ENCODE peak calls at places on chromosomes 13 and 19, in five cellular contexts. L, W, Q, S and U are unnamed samples.

GRCh38 chr13:102197193-102197592 is 204.7 kb downstream of the FGF14 start:
- DNase-seq in L (peak), W (no peak), Q (peak), S (no peak), U (no peak)

GRCh38 chr13:42378383-42378780 is 106.4 kb downstream of the AKAP11 start:
- DNase-seq in L (no peak), W (no peak), Q (no peak), S (no peak), U (no peak)

GRCh38 chr19:1847684-1848398 is 442 bp downstream of the REXO1 start:
- DNase-seq in L (peak), W (no peak), Q (peak), S (no peak), U (no peak)

GRCh38 chr19:3494559-3494958 is 5.9 kb downstream of the DOHH start:
- DNase-seq in L (no peak), W (no peak), Q (no peak), S (no peak), U (no peak)

GRCh38 chr13:110711778-110712070 is 1.8 kb upstream of the ING1 start:
- DNase-seq in L (peak), W (no peak), Q (no peak), S (no peak), U (no peak)

GRCh38 chr13:39159393-39159792 is 121.1 kb downstream of the NHLRC3 start:
- DNase-seq in L (no peak), W (no peak), Q (no peak), S (no peak), U (no peak)

GRCh38 chr13:31274345-31274870 is 74.6 kb downstream of the B3GLCT start:
- DNase-seq in L (no peak), W (no peak), Q (peak), S (no peak), U (no peak)

GRCh38 chr13:66159526-66159925 is 1070.6 kb downstream of the PCDH9 start:
- DNase-seq in L (no peak), W (no peak), Q (no peak), S (no peak), U (no peak)

GRCh38 chr13:111403266-111403665 is 82.8 kb downstream of the TEX29 start:
- DNase-seq in L (no peak), W (no peak), Q (no peak), S (no peak), U (peak)

GRCh38 chr13:26323764-26324163 is 69.8 kb downstream of the CDK8 start:
- DNase-seq in L (no peak), W (no peak), Q (no peak), S (no peak), U (no peak)

GRCh38 chr13:32262165-32262564 is 53.0 kb downstream of the ZAR1L start:
- DNase-seq in L (no peak), W (no peak), Q (peak), S (no peak), U (no peak)

GRCh38 chr19:18782559-18783225 is 8.4 kb downstream of the COMP start:
- DNase-seq in L (no peak), W (no peak), Q (no peak), S (no peak), U (no peak)

GRCh38 chr13:112376050-112376681 is at the start of gene SPACA7:
- DNase-seq in L (no peak), W (no peak), Q (no peak), S (no peak), U (no peak)

GRCh38 chr13:100597253-100597652 is 8.7 kb upstream of the GGACT start:
- DNase-seq in L (no peak), W (no peak), Q (peak), S (no peak), U (no peak)

GRCh38 chr13:41991936-41992335 is 31.0 kb upstream of the VWA8 start:
- DNase-seq in L (no peak), W (no peak), Q (no peak), S (no peak), U (no peak)

GRCh38 chr13:33869005-33869404 is 51.1 kb downstream of the RFC3 start:
- DNase-seq in L (no peak), W (no peak), Q (no peak), S (no peak), U (no peak)

GRCh38 chr19:42531313-42531712 is 3.0 kb upstream of the CEACAM1 start:
- DNase-seq in L (no peak), W (no peak), Q (no peak), S (peak), U (peak)

GRCh38 chr19:4557186-4557970 is 2.1 kb downstream of the SEMA6B start:
- DNase-seq in L (no peak), W (peak), Q (no peak), S (no peak), U (no peak)
- TF ChIP-seq CTCF in L (peak), W (no peak), Q (no peak), S (no peak), U (no peak)

DNA sequence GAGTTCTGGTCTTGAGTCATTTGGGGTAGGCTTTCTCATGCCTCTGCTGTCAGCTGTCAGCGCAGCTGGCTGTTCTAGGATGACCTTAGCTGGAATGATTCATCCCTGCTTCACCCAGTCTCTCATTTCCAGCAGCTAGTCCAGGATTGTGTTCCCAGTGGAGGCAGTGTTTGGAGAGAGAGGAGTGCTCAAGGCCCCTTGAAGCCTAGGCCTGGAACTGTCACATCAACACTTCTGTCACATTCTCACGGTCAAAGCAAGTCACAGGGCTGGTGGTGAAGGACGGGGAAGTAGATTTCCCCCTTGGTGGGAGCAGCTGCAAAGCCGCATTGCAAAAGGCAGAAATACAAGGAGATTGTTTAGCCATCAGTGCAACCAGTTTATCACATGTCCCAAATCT is 15.2 kb downstream of the TPT1 start:
- DNase-seq in L (peak), W (no peak), Q (peak), S (peak), U (no peak)
- TF ChIP-seq CTCF in L (no peak), W (no peak), Q (no peak), S (no peak), U (no peak)

GRCh38 chr13:28817204-28817603 is 2.9 kb upstream of the MTUS2 start:
- DNase-seq in L (no peak), W (no peak), Q (no peak), S (no peak), U (no peak)
- TF ChIP-seq CTCF in L (no peak), W (no peak), Q (no peak), S (no peak), U (no peak)

DNA sequence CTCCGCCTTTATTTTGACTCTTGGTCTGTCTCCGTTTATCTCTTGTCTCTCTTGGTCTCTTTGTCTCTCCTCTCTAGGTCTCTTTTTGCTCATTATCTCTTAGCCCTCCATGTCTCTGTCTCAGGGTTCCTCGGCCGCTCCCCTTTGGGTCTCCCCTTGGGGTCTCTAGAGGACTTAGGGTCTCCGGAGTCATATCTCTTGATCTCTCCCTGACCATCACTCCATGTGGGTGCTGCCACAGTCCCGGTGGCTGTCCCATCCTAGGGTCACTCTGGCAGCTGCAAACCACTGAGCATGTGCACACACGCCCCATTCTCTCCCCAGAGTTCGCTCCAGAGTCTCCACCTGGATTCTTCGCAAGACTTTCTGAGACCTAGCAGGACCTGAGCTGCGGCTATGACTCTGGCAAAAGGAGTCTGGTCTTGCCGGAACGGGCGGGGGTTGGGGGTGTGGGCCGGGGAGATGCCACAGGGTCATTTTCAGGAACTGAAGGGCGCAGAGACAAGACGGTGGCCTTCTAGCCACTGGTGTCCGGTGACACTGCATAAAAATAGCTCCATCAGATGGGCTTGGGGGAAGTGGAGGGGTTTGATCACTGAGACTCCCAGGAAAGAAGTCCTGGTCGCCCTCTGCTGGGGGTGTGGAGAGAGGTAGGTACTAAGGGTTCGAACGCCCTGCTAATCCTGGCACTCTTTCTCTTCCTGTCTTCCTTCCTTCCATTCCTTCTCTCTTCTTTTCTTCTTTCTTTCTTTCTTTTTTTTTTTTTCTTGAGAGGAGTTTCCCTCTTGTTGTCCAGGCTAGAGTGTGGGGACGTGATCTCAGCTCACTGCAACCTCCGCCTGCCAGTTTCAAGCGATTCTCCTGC is 1.2 kb upstream of the KCNA7 start:
- DNase-seq in L (no peak), W (no peak), Q (no peak), S (no peak), U (no peak)
- TF ChIP-seq CTCF in L (peak), W (no peak), Q (peak), S (no peak), U (no peak)

DNA sequence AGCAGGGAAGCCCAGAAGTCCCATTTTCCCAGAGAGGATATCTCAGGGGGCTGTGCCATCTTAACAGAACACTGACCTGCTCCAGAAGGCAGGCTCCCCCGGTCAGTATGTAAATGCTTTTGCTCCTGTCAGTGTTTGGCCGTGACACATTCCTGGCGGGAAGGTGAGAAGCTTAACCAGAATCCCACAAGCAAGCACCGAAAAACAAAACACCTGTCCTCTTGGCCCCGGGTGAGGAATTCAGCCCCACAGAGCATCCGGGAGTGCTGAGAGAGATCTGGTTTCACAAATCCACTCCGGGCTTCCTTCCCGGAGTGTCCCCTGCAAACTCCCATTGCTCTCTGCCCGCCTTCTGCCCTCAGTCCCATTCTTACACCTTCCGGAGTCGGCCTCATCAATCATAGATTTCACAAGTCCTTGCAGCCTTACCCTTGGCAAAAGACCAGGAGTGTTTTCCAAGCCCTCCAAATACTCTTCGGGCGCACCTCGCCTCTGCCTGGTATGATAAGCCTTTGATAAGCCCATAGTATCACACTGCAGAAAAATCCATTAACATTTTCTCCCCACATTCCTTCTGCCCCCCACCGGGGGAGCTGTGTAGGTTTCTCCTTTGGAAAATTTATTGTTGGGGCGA is 12.2 kb downstream of the TPM4 start:
- DNase-seq in L (peak), W (no peak), Q (no peak), S (peak), U (no peak)
- TF ChIP-seq CTCF in L (peak), W (no peak), Q (no peak), S (no peak), U (no peak)

GRCh38 chr19:781800-782194 is 15.5 kb upstream of the PTBP1 start:
- DNase-seq in L (no peak), W (no peak), Q (no peak), S (no peak), U (no peak)

GRCh38 chr19:780935-781334 is 16.3 kb upstream of the PTBP1 start:
- DNase-seq in L (no peak), W (no peak), Q (no peak), S (no peak), U (no peak)

GRCh38 chr19:782195-783043 is 14.8 kb upstream of the PTBP1 start:
- DNase-seq in L (peak), W (no peak), Q (peak), S (no peak), U (no peak)

GRCh38 chr19:776549-776948 is 20.7 kb upstream of the PTBP1 start:
- DNase-seq in L (no peak), W (no peak), Q (no peak), S (no peak), U (no peak)

DNA sequence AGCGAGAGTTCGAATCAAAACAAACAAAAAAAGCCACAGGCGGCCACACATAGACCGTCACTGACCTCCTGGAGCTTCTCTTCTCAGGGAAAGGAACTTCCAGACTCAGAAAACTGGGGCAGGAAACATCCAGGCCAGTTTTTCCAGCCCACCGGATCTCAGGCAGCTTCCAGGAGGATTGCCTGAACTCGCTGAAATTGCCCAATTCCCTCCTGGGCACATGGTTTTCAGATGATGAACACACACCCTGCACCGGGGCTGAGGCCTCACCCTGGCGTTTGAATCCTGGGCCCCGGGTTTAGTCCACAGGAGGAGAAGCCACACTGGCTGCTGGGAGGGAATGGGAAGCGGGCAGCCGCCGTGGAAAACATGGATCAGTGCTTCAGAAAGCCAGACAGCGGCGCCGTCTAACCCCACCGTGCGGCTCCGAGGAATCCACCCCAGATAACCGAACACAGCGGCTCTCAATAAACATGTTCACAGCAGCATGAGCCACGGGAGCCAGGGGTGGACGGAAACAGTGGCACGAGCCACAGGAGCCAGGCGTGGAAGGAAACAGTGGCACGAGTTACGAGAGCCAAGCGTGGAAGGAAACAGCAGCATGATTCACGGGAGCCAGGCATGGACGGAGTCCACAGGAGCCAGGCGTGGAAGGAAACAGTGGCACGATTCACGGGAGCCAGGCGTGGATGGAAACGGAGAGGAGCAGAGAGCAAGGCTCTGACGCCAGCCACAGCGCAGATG is 18.2 kb upstream of the PTBP1 start:
- DNase-seq in L (peak), W (peak), Q (peak), S (peak), U (no peak)
- TF ChIP-seq CTCF in L (no peak), W (no peak), Q (no peak), S (no peak), U (no peak)

GRCh38 chr13:24670927-24671326 is 9.3 kb upstream of the ATP12A start:
- DNase-seq in L (peak), W (no peak), Q (no peak), S (no peak), U (no peak)
- TF ChIP-seq CTCF in L (no peak), W (no peak), Q (peak), S (no peak), U (no peak)

DNA sequence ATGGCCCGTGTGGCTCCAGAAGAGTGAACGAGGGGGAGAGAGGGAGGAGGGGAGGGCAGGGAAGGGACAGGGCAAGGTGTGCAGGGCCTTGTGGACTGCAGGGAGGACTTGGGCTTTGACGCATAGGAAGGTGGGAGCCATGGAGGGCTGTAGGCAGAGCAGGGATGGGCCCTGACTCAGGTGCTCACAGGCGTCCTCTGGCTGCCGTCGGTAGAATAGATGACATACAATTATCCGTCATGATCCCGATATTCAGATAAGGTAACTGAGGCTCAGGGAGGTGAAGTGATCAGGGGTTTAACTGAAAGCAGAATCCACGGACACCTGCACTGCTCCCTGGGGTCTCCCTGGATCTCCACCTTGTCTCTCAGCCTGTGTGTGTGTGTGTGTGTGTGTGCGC is 3.4 kb downstream of the C3 start:
- DNase-seq in L (no peak), W (no peak), Q (no peak), S (no peak), U (no peak)
- TF ChIP-seq CTCF in L (no peak), W (no peak), Q (no peak), S (no peak), U (no peak)

DNA sequence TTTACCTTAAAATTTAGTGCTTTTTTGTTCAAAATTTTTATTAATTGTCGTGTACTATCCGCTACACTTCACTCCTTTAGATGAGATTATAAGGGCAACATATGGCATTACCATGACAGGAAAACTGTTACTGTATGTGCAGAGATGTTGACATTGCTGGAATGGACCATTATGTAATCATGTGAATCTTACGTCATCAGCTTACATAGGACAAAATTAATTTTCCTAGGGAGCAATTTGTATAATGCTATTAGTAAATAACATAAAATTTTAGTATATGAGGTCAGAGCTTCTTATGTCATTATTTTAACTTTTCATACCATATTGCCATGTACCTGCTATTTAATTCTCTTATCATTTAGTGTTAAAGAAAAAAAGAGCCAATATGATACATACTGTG is 110.4 kb upstream of the KLHL1 start:
- DNase-seq in L (no peak), W (no peak), Q (no peak), S (no peak), U (no peak)
- TF ChIP-seq CTCF in L (no peak), W (no peak), Q (no peak), S (no peak), U (no peak)

GRCh38 chr19:28862238-28862637 is 350.7 kb downstream of the UQCRFS1 start:
- DNase-seq in L (no peak), W (no peak), Q (no peak), S (no peak), U (no peak)
- TF ChIP-seq CTCF in L (no peak), W (no peak), Q (no peak), S (no peak), U (no peak)